ENCODE peak calls at places on chromosomes 1 and 21, in seven cellular contexts. C, O, E, W, K, B and I are unnamed samples.

GRCh38 chr1:3510136-3510955 is 55.9 kb downstream of the ARHGEF16 start:
- DNase-seq in C (no peak), O (no peak), E (no peak), W (no peak), K (no peak), B (no peak), I (peak; percentile 37)

GRCh38 chr1:114338491-114338890 is 172.5 kb downstream of the TRIM33 start:
- DNase-seq in C (no peak), O (no peak), E (no peak), W (no peak), K (no peak), B (no peak), I (no peak)

GRCh38 chr1:41323243-41323642 is 38.0 kb upstream of the FOXO6 start:
- DNase-seq in C (no peak), O (no peak), E (no peak), W (no peak), K (no peak), B (no peak), I (no peak)

GRCh38 chr1:11786168-11786567 is 19.6 kb downstream of the MTHFR start:
- DNase-seq in C (no peak), O (no peak), E (no peak), W (no peak), K (no peak), B (no peak), I (no peak)

GRCh38 chr1:53061859-53062714 is at the start of gene PODN:
- DNase-seq in C (no peak), O (no peak), E (no peak), W (no peak), K (no peak), B (peak; percentile 75), I (no peak)

GRCh38 chr1:48203287-48203900 is 19.1 kb upstream of the SLC5A9 start:
- DNase-seq in C (peak; percentile 41), O (no peak), E (no peak), W (no peak), K (no peak), B (no peak), I (peak; percentile 23)

GRCh38 chr1:198656500-198656932 is 17.7 kb downstream of the PTPRC start:
- DNase-seq in C (peak; percentile 45), O (peak; percentile 96), E (peak; percentile 79), W (no peak), K (peak; percentile 87), B (peak; percentile 64), I (no peak)

GRCh38 chr1:66998972-66999371 is 55.0 kb downstream of the SLC35D1 start:
- DNase-seq in C (no peak), O (peak; percentile 51), E (no peak), W (no peak), K (no peak), B (no peak), I (no peak)

GRCh38 chr21:26809745-26810144 is 35.5 kb downstream of the ADAMTS1 start:
- DNase-seq in C (no peak), O (no peak), E (no peak), W (no peak), K (no peak), B (no peak), I (no peak)

GRCh38 chr1:223707270-223708000 is 4.9 kb upstream of the CAPN2 start:
- DNase-seq in C (peak; percentile 88), O (no peak), E (no peak), W (peak; percentile 95), K (no peak), B (peak; percentile 84), I (peak; percentile 93)

GRCh38 chr1:222369991-222370910 is 177.7 kb downstream of the HHIPL2 start:
- DNase-seq in C (no peak), O (no peak), E (no peak), W (no peak), K (no peak), B (no peak), I (no peak)

GRCh38 chr1:236465959-236466303 is 57.9 kb upstream of the LGALS8 start:
- DNase-seq in C (no peak), O (no peak), E (no peak), W (no peak), K (peak; percentile 37), B (no peak), I (no peak)

GRCh38 chr1:9685833-9686232 is 34.3 kb downstream of the PIK3CD start:
- DNase-seq in C (no peak), O (no peak), E (no peak), W (no peak), K (no peak), B (no peak), I (no peak)

GRCh38 chr1:62234709-62235108 is 40.1 kb downstream of the L1TD1 start:
- DNase-seq in C (no peak), O (no peak), E (no peak), W (no peak), K (no peak), B (no peak), I (no peak)

GRCh38 chr1:236119935-236120484 is 22.3 kb upstream of the GPR137B start:
- DNase-seq in C (no peak), O (no peak), E (no peak), W (no peak), K (no peak), B (no peak), I (no peak)

GRCh38 chr1:233638513-233638912 is 24.6 kb downstream of the KCNK1 start:
- DNase-seq in C (no peak), O (no peak), E (no peak), W (no peak), K (no peak), B (no peak), I (no peak)

GRCh38 chr1:161834967-161835366 is 68.8 kb downstream of the ATF6 start:
- DNase-seq in C (no peak), O (no peak), E (no peak), W (no peak), K (no peak), B (no peak), I (no peak)

GRCh38 chr1:94658221-94658620 is 116.7 kb upstream of the F3 start:
- DNase-seq in C (peak; percentile 63), O (no peak), E (no peak), W (no peak), K (no peak), B (no peak), I (no peak)

GRCh38 chr1:229237320-229237719 is 33.6 kb upstream of the RAB4A start:
- DNase-seq in C (no peak), O (no peak), E (no peak), W (no peak), K (no peak), B (no peak), I (no peak)

GRCh38 chr21:35291963-35292627 is 243.0 kb upstream of the RUNX1 start:
- DNase-seq in C (no peak), O (no peak), E (no peak), W (peak; percentile 5), K (no peak), B (no peak), I (no peak)

GRCh38 chr1:158998781-158999161 is 10.9 kb upstream of the IFI16 start:
- DNase-seq in C (peak; percentile 52), O (peak; percentile 28), E (no peak), W (no peak), K (peak; percentile 60), B (peak; percentile 82), I (peak; percentile 32)

GRCh38 chr1:94336991-94337390 is 81.2 kb upstream of the ABCD3 start:
- DNase-seq in C (no peak), O (no peak), E (no peak), W (no peak), K (no peak), B (no peak), I (no peak)

GRCh38 chr1:29933110-29933509 is 696.8 kb downstream of the PTPRU start:
- DNase-seq in C (no peak), O (no peak), E (no peak), W (no peak), K (no peak), B (no peak), I (no peak)

GRCh38 chr1:98055457-98055856 is 134.6 kb upstream of the DPYD start:
- DNase-seq in C (no peak), O (no peak), E (no peak), W (no peak), K (no peak), B (no peak), I (no peak)

GRCh38 chr1:21543598-21543997 is 34.4 kb downstream of the ALPL start:
- DNase-seq in C (no peak), O (no peak), E (no peak), W (no peak), K (no peak), B (no peak), I (no peak)

GRCh38 chr1:172499636-172500141 is 33.3 kb upstream of the SUCO start:
- DNase-seq in C (peak; percentile 76), O (no peak), E (no peak), W (no peak), K (no peak), B (no peak), I (peak; percentile 29)

GRCh38 chr1:160429702-160430535 is 29.6 kb downstream of the VANGL2 start:
- DNase-seq in C (no peak), O (no peak), E (no peak), W (no peak), K (peak; percentile 11), B (no peak), I (no peak)

GRCh38 chr1:55088413-55088812 is 49.1 kb downstream of the PCSK9 start:
- DNase-seq in C (no peak), O (peak; percentile 67), E (no peak), W (no peak), K (no peak), B (no peak), I (no peak)

GRCh38 chr1:151369621-151370048 is 2.9 kb downstream of the SELENBP1 start:
- DNase-seq in C (no peak), O (no peak), E (no peak), W (no peak), K (no peak), B (peak; percentile 75), I (no peak)

GRCh38 chr1:217919683-217920502 is 288.7 kb downstream of the SPATA17 start:
- DNase-seq in C (no peak), O (no peak), E (no peak), W (no peak), K (no peak), B (no peak), I (no peak)

GRCh38 chr1:118075116-118075515 is 109.9 kb downstream of the SPAG17 start:
- DNase-seq in C (no peak), O (no peak), E (no peak), W (no peak), K (no peak), B (no peak), I (no peak)

GRCh38 chr1:55376894-55377293 is 161.7 kb upstream of the USP24 start:
- DNase-seq in C (peak; percentile 42), O (no peak), E (no peak), W (no peak), K (no peak), B (no peak), I (no peak)

GRCh38 chr1:21781971-21782867 is 730 bp downstream of the USP48 start:
- DNase-seq in C (peak; percentile 42), O (peak; percentile 44), E (no peak), W (no peak), K (peak; percentile 47), B (peak; percentile 85), I (no peak)

GRCh38 chr1:94739521-94740061 is 80.6 kb upstream of the SLC44A3 start:
- DNase-seq in C (peak; percentile 27), O (no peak), E (no peak), W (no peak), K (no peak), B (no peak), I (no peak)

GRCh38 chr1:29450591-29450990 is 214.3 kb downstream of the PTPRU start:
- DNase-seq in C (no peak), O (no peak), E (no peak), W (no peak), K (no peak), B (no peak), I (no peak)

GRCh38 chr1:21344098-21344749 is 54.0 kb upstream of the ECE1 start:
- DNase-seq in C (no peak), O (no peak), E (no peak), W (no peak), K (no peak), B (no peak), I (no peak)

GRCh38 chr1:181344091-181344490 is 139.2 kb upstream of the CACNA1E start:
- DNase-seq in C (no peak), O (no peak), E (no peak), W (no peak), K (no peak), B (no peak), I (no peak)